ENCODE peak calls at places on chromosome 21, in ten cellular contexts. I is HFF-Myc; G is T-helper 1 cell; M is psoas muscle; A is CD8-positive, alpha-beta T cell; Z is fibroblast of lung; W is RWPE1; H is B cell; B is stimulated activated naive CD4-positive, alpha-beta T cell; C is AG04450. Y is an unnamed sample.
A peak's percentile ranks its signal among the peaks of the same experiment; 100 is the strongest.

GRCh38 chr21:19523731-19524130 is 1120.1 kb upstream of the TMPRSS15 start:
- DNase-seq in I (no peak), G (no peak), M (no peak), A (no peak), Z (no peak), W (peak; percentile 5), H (no peak), B (no peak), C (no peak), Y (no peak)

GRCh38 chr21:20999567-21000169 is 1.5 kb downstream of the NCAM2 start:
- DNase-seq in I (peak; percentile 15), G (no peak), M (no peak), A (no peak), Z (peak; percentile 27), W (peak; percentile 23), H (no peak), B (peak; percentile 31), C (no peak), Y (peak; percentile 43)

GRCh38 chr21:27776925-27777553 is 810.2 kb upstream of the ADAMTS5 start:
- DNase-seq in I (no peak), G (no peak), M (no peak), A (no peak), Z (no peak), W (no peak), H (no peak), B (no peak), C (no peak), Y (no peak)

GRCh38 chr21:16198546-16198945 is 468.8 kb downstream of the USP25 start:
- DNase-seq in I (no peak), G (no peak), M (no peak), A (no peak), Z (peak; percentile 33), W (no peak), H (no peak), B (no peak), C (no peak), Y (no peak)

GRCh38 chr21:36980280-36981048 is 14.0 kb upstream of the HLCS start:
- DNase-seq in I (no peak), G (no peak), M (peak; percentile 32), A (no peak), Z (peak; percentile 11), W (no peak), H (no peak), B (no peak), C (no peak), Y (peak; percentile 48)

GRCh38 chr21:31293986-31294385 is 50.1 kb downstream of the TIAM1 start:
- DNase-seq in I (peak; percentile 22), G (no peak), M (no peak), A (no peak), Z (peak; percentile 98), W (peak; percentile 89), H (no peak), B (no peak), C (peak; percentile 69), Y (no peak)

GRCh38 chr21:42079939-42080787 is 9.0 kb downstream of the UMODL1 start:
- DNase-seq in I (no peak), G (no peak), M (no peak), A (no peak), Z (peak; percentile 81), W (no peak), H (no peak), B (no peak), C (no peak), Y (no peak)

GRCh38 chr21:44618909-44619308 is 7.0 kb downstream of the KRTAP10-8 start:
- DNase-seq in I (no peak), G (peak; percentile 59), M (no peak), A (peak; percentile 29), Z (no peak), W (no peak), H (no peak), B (peak; percentile 79), C (no peak), Y (no peak)

GRCh38 chr21:44657635-44658183 is at the start of gene KRTAP12-3:
- DNase-seq in I (no peak), G (peak; percentile 43), M (no peak), A (peak; percentile 50), Z (no peak), W (no peak), H (no peak), B (peak; percentile 86), C (no peak), Y (no peak)

GRCh38 chr21:25508364-25508763 is 98.9 kb downstream of the MRPL39 start:
- DNase-seq in I (no peak), G (no peak), M (no peak), A (no peak), Z (peak; percentile 40), W (no peak), H (no peak), B (no peak), C (no peak), Y (no peak)

GRCh38 chr21:41032536-41032935 is 135.4 kb upstream of the BACE2 start:
- DNase-seq in I (no peak), G (no peak), M (no peak), A (no peak), Z (peak; percentile 65), W (peak; percentile 17), H (no peak), B (no peak), C (no peak), Y (no peak)

GRCh38 chr21:29176721-29177120 is 46.3 kb downstream of the MAP3K7CL start:
- DNase-seq in I (no peak), G (no peak), M (no peak), A (no peak), Z (no peak), W (no peak), H (no peak), B (no peak), C (no peak), Y (no peak)

GRCh38 chr21:43201491-43201890 is 32.7 kb downstream of the CRYAA start:
- DNase-seq in I (no peak), G (no peak), M (no peak), A (no peak), Z (no peak), W (no peak), H (no peak), B (no peak), C (no peak), Y (no peak)

GRCh38 chr21:39021475-39021832 is 161.8 kb downstream of the PSMG1 start:
- DNase-seq in I (no peak), G (no peak), M (no peak), A (no peak), Z (no peak), W (no peak), H (no peak), B (no peak), C (no peak), Y (no peak)

GRCh38 chr21:14614287-14614686 is 68.2 kb upstream of the SAMSN1 start:
- DNase-seq in I (no peak), G (no peak), M (no peak), A (no peak), Z (no peak), W (no peak), H (no peak), B (no peak), C (no peak), Y (no peak)

GRCh38 chr21:29083306-29083705 is 9.9 kb upstream of the CCT8 start:
- DNase-seq in I (no peak), G (no peak), M (no peak), A (no peak), Z (no peak), W (no peak), H (no peak), B (no peak), C (no peak), Y (no peak)

GRCh38 chr21:41979751-41980369 is 26.0 kb upstream of the C2CD2 start:
- DNase-seq in I (no peak), G (no peak), M (no peak), A (no peak), Z (no peak), W (no peak), H (no peak), B (no peak), C (no peak), Y (no peak)

GRCh38 chr21:31299291-31300147 is 44.5 kb downstream of the TIAM1 start:
- DNase-seq in I (no peak), G (no peak), M (no peak), A (no peak), Z (no peak), W (peak; percentile 20), H (no peak), B (no peak), C (no peak), Y (no peak)

GRCh38 chr21:45304945-45305344 is 17.2 kb upstream of the POFUT2 start:
- DNase-seq in I (no peak), G (no peak), M (no peak), A (no peak), Z (peak; percentile 43), W (no peak), H (no peak), B (no peak), C (no peak), Y (no peak)

GRCh38 chr21:27275294-27275927 is 308.5 kb upstream of the ADAMTS5 start:
- DNase-seq in I (no peak), G (no peak), M (no peak), A (no peak), Z (peak; percentile 76), W (peak; percentile 2), H (no peak), B (no peak), C (peak; percentile 18), Y (peak; percentile 40)

GRCh38 chr21:36504067-36505058 is 24.4 kb upstream of the CLDN14 start:
- DNase-seq in I (no peak), G (peak; percentile 31), M (no peak), A (no peak), Z (peak; percentile 36), W (peak; percentile 13), H (peak; percentile 49), B (peak; percentile 32), C (peak; percentile 24), Y (peak; percentile 59)

GRCh38 chr21:34669149-34669879 is 520 bp downstream of the CLIC6 start:
- DNase-seq in I (no peak), G (no peak), M (peak; percentile 36), A (no peak), Z (no peak), W (no peak), H (no peak), B (no peak), C (no peak), Y (no peak)

GRCh38 chr21:35658242-35658641 is 402.1 kb downstream of the SETD4 start:
- DNase-seq in I (peak; percentile 66), G (no peak), M (no peak), A (no peak), Z (peak; percentile 95), W (no peak), H (no peak), B (no peak), C (peak; percentile 69), Y (peak; percentile 1)

GRCh38 chr21:37982496-37983318 is 66.5 kb upstream of the KCNJ6 start:
- DNase-seq in I (no peak), G (no peak), M (no peak), A (no peak), Z (no peak), W (no peak), H (no peak), B (no peak), C (no peak), Y (no peak)

GRCh38 chr21:31892686-31893085 is 19.9 kb downstream of the HUNK start:
- DNase-seq in I (no peak), G (no peak), M (no peak), A (no peak), Z (no peak), W (no peak), H (no peak), B (no peak), C (no peak), Y (no peak)

GRCh38 chr21:32602099-32602498 is 10.1 kb downstream of the CFAP298 start:
- DNase-seq in I (no peak), G (no peak), M (no peak), A (no peak), Z (no peak), W (no peak), H (no peak), B (no peak), C (no peak), Y (peak; percentile 37)

GRCh38 chr21:19566975-19567374 is 1163.4 kb upstream of the TMPRSS15 start:
- DNase-seq in I (no peak), G (no peak), M (no peak), A (no peak), Z (no peak), W (no peak), H (no peak), B (no peak), C (no peak), Y (no peak)